ENCODE peak calls at places on chromosome 3, in seven cellular contexts. G is chondrocyte; U is RPMI7951; N is progenitor cell of endocrine pancreas; Q is NCI-H1092; V is naive thymus-derived CD4-positive, alpha-beta T cell; E is GM23338. R is an unnamed sample.

GRCh38 chr3:8972614-8973013 is 9.3 kb upstream of the RAD18 start:
- DNase-seq in G (no peak), U (peak; percentile 87), N (no peak), Q (no peak), V (no peak), E (no peak), R (no peak)

GRCh38 chr3:45605569-45605968 is 11.0 kb downstream of the LIMD1 start:
- DNase-seq in G (no peak), U (peak; percentile 48), N (no peak), Q (no peak), V (no peak), E (no peak), R (no peak)

GRCh38 chr3:4570840-4571621 is 77.9 kb downstream of the ITPR1 start:
- DNase-seq in G (no peak), U (peak; percentile 24), N (no peak), Q (no peak), V (no peak), E (no peak), R (no peak)

GRCh38 chr3:126994661-126995161 is 11.8 kb downstream of the PLXNA1 start:
- DNase-seq in G (no peak), U (no peak), N (no peak), Q (no peak), V (no peak), E (no peak), R (no peak)

GRCh38 chr3:190003730-190004129 is 117.0 kb downstream of the P3H2 start:
- DNase-seq in G (no peak), U (peak; percentile 83), N (no peak), Q (no peak), V (no peak), E (no peak), R (no peak)

GRCh38 chr3:58952128-58952917 is 97.5 kb downstream of the CFAP20DC start:
- DNase-seq in G (no peak), U (peak; percentile 3), N (no peak), Q (no peak), V (no peak), E (no peak), R (no peak)

GRCh38 chr3:62135731-62136130 is 237.6 kb downstream of the FEZF2 start:
- DNase-seq in G (no peak), U (no peak), N (no peak), Q (no peak), V (no peak), E (no peak), R (no peak)

GRCh38 chr3:45548724-45549123 is 45.8 kb upstream of the LIMD1 start:
- DNase-seq in G (no peak), U (peak; percentile 86), N (no peak), Q (no peak), V (no peak), E (no peak), R (no peak)

GRCh38 chr3:14847613-14848541 is 29.1 kb downstream of the FGD5 start:
- DNase-seq in G (peak; percentile 62), U (peak; percentile 71), N (no peak), Q (no peak), V (no peak), E (peak; percentile 86), R (no peak)

GRCh38 chr3:170490828-170491560 is 72.3 kb downstream of the CLDN11 start:
- DNase-seq in G (no peak), U (no peak), N (no peak), Q (no peak), V (no peak), E (no peak), R (no peak)

GRCh38 chr3:158434412-158435038 is 136.5 kb upstream of the MLF1 start:
- DNase-seq in G (no peak), U (peak; percentile 72), N (peak; percentile 23), Q (peak; percentile 15), V (peak; percentile 23), E (peak; percentile 86), R (peak; percentile 6)

GRCh38 chr3:60887574-60887973 is 363.7 kb downstream of the FHIT start:
- DNase-seq in G (no peak), U (no peak), N (no peak), Q (no peak), V (no peak), E (no peak), R (no peak)

GRCh38 chr3:126317029-126317996 is 39.9 kb downstream of the KLF15 start:
- DNase-seq in G (no peak), U (no peak), N (no peak), Q (no peak), V (no peak), E (no peak), R (no peak)

GRCh38 chr3:24220859-24221657 is 273.6 kb downstream of the THRB start:
- DNase-seq in G (no peak), U (peak; percentile 98), N (no peak), Q (no peak), V (no peak), E (peak; percentile 54), R (no peak)

GRCh38 chr3:184345678-184346144 is 8.3 kb downstream of the FAM131A start:
- DNase-seq in G (no peak), U (peak; percentile 76), N (no peak), Q (no peak), V (no peak), E (peak; percentile 94), R (peak; percentile 91)